ENCODE peak calls at places on chromosomes 7 and 10, in four cellular contexts. J is adrenal gland; O is psoas muscle; R is CD8-positive, alpha-beta T cell. B is an unnamed sample.

GRCh38 chr7:78198756-78199155 is 400.2 kb downstream of the PHTF2 start:
- DNase-seq in J (no peak), O (no peak), R (no peak), B (no peak)

GRCh38 chr7:27031289-27032172 is 64.3 kb downstream of the HOXA1 start:
- DNase-seq in R (no peak), O (no peak), J (no peak), B (peak; percentile 17)

GRCh38 chr10:13690281-13690825 is 103.6 kb downstream of the PRPF18 start:
- DNase-seq in J (no peak), O (no peak), R (no peak), B (no peak)

GRCh38 chr7:79452032-79452494 is 1.4 kb downstream of the MAGI2 start:
- DNase-seq in R (peak; percentile 34), O (peak; percentile 84), J (peak; percentile 95), B (no peak)

GRCh38 chr7:70741666-70742065 is 390.3 kb upstream of the GALNT17 start:
- DNase-seq in O (no peak), R (no peak), J (no peak), B (no peak)

GRCh38 chr7:45920543-45921380 is at the start of gene IGFBP3:
- DNase-seq in J (no peak), R (no peak), O (peak; percentile 63), B (peak; percentile 39)

GRCh38 chr10:123024540-123024939 is 15.7 kb downstream of the ACADSB start:
- DNase-seq in J (no peak), R (no peak), O (no peak), B (no peak)

GRCh38 chr10:19119191-19119590 is 70.6 kb downstream of the MALRD1 start:
- DNase-seq in J (no peak), O (no peak), R (no peak), B (no peak)

GRCh38 chr7:155644971-155645509 is 579 bp downstream of the RBM33 start:
- DNase-seq in O (peak; percentile 22), J (peak; percentile 54), R (peak; percentile 43), B (no peak)

GRCh38 chr7:80827238-80827633 is 91.6 kb downstream of the SEMA3C start:
- DNase-seq in R (no peak), O (no peak), J (no peak), B (no peak)

GRCh38 chr10:788796-789748 is 99.6 kb upstream of the DIP2C start:
- DNase-seq in O (no peak), R (no peak), J (peak; percentile 93), B (no peak)

GRCh38 chr10:73956476-73957338 is 41.2 kb upstream of the VCL start:
- DNase-seq in O (no peak), R (peak; percentile 42), J (peak; percentile 50), B (peak; percentile 67)

GRCh38 chr10:28684157-28684985 is 7.0 kb downstream of the BAMBI start:
- DNase-seq in O (no peak), R (no peak), J (no peak), B (no peak)

GRCh38 chr7:132933076-132933466 is 148.8 kb downstream of the CHCHD3 start:
- DNase-seq in J (no peak), R (no peak), O (no peak), B (no peak)

GRCh38 chr10:89633484-89633883 is 11.6 kb downstream of the PANK1 start:
- DNase-seq in O (no peak), R (no peak), J (no peak), B (no peak)

GRCh38 chr7:44391746-44392617 is 66.6 kb upstream of the CAMK2B start:
- DNase-seq in O (no peak), J (peak; percentile 39), R (no peak), B (no peak)

GRCh38 chr7:77691892-77692491 is 4.3 kb upstream of the RSBN1L start:
- DNase-seq in O (no peak), J (no peak), R (no peak), B (no peak)

GRCh38 chr10:92880233-92880861 is 32.0 kb downstream of the EXOC6 start:
- DNase-seq in R (no peak), O (no peak), J (no peak), B (peak; percentile 38)

GRCh38 chr7:68691261-68692216 is 906.7 kb upstream of the AUTS2 start:
- DNase-seq in J (peak; percentile 88), O (peak; percentile 44), R (no peak), B (no peak)

GRCh38 chr7:54788664-54789063 is 29.7 kb upstream of the SEC61G start:
- DNase-seq in R (no peak), O (peak; percentile 25), J (peak; percentile 68), B (peak; percentile 1)

GRCh38 chr7:3867847-3868246 is 566.8 kb downstream of the SDK1 start:
- DNase-seq in R (no peak), O (peak; percentile 23), J (no peak), B (no peak)

GRCh38 chr10:91681361-91682276 is 48.7 kb upstream of the PPP1R3C start:
- DNase-seq in J (peak; percentile 70), O (no peak), R (no peak), B (no peak)

GRCh38 chr10:75399461-75400162 is 2.0 kb downstream of the ZNF503 start:
- DNase-seq in O (peak; percentile 87), J (peak; percentile 88), R (peak; percentile 39), B (no peak)

GRCh38 chr10:112946649-112947048 is 3.4 kb upstream of the TCF7L2 start:
- DNase-seq in O (peak; percentile 18), J (no peak), R (no peak), B (no peak)

GRCh38 chr7:102432476-102433318 is 678 bp upstream of the ORAI2 start:
- DNase-seq in O (no peak), R (no peak), J (no peak), B (peak; percentile 26)

GRCh38 chr10:28382520-28383269 is 79.8 kb upstream of the MPP7 start:
- DNase-seq in R (no peak), O (no peak), J (no peak), B (no peak)

GRCh38 chr10:11354823-11355222 is 256.6 kb downstream of the USP6NL start:
- DNase-seq in O (no peak), J (no peak), R (no peak), B (no peak)
- H3K27me3 ChIP-seq in O (no peaks in the 10 kb centered on the region), J (no peaks in the 10 kb centered on the region), R (no peaks in the 10 kb centered on the region), B (no peaks in the 10 kb centered on the region)

DNA sequence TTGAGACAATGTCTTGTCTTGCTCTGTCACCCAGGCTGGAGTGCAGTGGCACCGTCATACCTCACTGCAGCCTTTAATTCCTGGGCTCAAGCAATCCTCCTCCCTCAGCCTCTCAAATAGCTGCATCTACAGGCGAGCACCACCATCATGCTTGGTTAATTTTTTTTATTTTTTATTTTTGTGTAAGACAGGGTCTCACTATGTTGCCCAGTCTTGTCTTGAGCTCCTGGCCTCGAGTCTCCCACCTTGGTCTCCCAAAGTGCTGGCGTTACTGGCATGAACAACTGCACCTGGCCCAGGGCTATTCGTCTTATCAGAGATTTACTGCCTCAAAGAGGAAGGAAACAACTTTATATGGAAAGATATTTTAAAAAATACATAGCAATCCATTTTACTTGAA is 102.8 kb upstream of the NUPR2 start:
- DNase-seq in O (no peak), R (no peak), J (no peak), B (no peak)
- H3K9me3 ChIP-seq in O (peaks cover 5% of the 10 kb centered on the region), R (no peaks in the 10 kb centered on the region), J (no peaks in the 10 kb centered on the region), B (no peaks in the 10 kb centered on the region)

GRCh38 chr7:150980663-150981062 is 2.5 kb upstream of the KCNH2 start:
- DNase-seq in O (no peak), J (no peak), R (no peak), B (no peak)

GRCh38 chr7:150983893-150984368 is 5.8 kb upstream of the KCNH2 start:
- DNase-seq in O (peak; percentile 3), J (no peak), R (peak; percentile 32), B (peak; percentile 53)

GRCh38 chr7:150982348-150982747 is 4.2 kb upstream of the KCNH2 start:
- DNase-seq in J (no peak), O (peak; percentile 12), R (no peak), B (no peak)

GRCh38 chr7:150979706-150980390 is 1.7 kb upstream of the KCNH2 start:
- DNase-seq in O (no peak), J (no peak), R (no peak), B (no peak)

GRCh38 chr7:150981644-150982043 is 3.5 kb upstream of the KCNH2 start:
- DNase-seq in R (no peak), O (no peak), J (no peak), B (no peak)
- H3K27me3 ChIP-seq in R (peaks cover 11% of the 10 kb centered on the region), O (no peaks in the 10 kb centered on the region), J (peaks cover 8% of the 10 kb centered on the region), B (peaks cover 16% of the 10 kb centered on the region)

GRCh38 chr7:157775021-157775559 is 438.3 kb downstream of the DNAJB6 start:
- DNase-seq in O (peak; percentile 6), R (no peak), J (no peak), B (no peak)
- H3K9me3 ChIP-seq in O (peaks cover 3% of the 10 kb centered on the region), R (no peaks in the 10 kb centered on the region), J (no peaks in the 10 kb centered on the region), B (no peaks in the 10 kb centered on the region)

GRCh38 chr7:22697322-22697859 is 29.6 kb upstream of the IL6 start:
- DNase-seq in R (no peak), J (no peak), O (no peak), B (no peak)
- H3K27me3 ChIP-seq in R (no peaks in the 10 kb centered on the region), J (no peaks in the 10 kb centered on the region), O (no peaks in the 10 kb centered on the region), B (no peaks in the 10 kb centered on the region)

DNA sequence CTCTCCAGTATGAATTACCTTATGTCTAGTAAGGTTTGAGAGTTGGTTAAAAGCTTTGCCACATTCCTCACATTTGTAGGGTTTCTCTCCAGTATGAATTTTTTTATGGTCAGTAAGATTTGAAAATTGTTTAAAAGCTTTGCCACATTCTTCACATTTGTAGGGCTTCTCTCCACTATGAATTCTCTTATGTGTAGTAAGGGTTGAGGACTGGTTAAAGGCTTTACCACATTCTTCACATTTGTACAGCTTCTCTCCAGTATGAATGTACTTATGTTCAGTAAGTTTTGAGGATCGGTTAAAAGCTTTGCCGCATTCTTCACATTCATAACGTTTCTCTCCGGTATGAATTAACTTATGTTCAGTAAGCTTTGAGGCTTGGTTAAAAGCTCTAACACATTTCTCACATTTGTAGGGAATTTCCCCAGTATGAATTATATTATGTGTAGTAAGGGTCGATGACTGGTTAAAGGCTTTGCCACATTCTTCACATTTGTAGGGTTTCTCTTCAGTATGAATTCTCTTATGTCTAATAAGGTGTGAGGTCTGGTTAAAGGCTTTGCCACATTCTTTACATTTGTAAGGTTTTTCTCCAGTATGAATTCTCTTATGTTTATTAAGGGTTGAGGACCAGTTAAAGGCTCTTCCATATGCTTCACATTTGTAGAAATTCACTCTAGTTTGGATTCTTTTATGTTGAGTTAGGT is 12.2 kb downstream of the ZNF117 start:
- DNase-seq in J (no peak), R (no peak), O (no peak), B (no peak)
- H3K9me3 ChIP-seq in J (peaks cover 30% of the 10 kb centered on the region), R (peaks cover 33% of the 10 kb centered on the region), O (peaks cover 68% of the 10 kb centered on the region), B (peaks cover 36% of the 10 kb centered on the region)

GRCh38 chr7:128171342-128171918 is 69.6 kb upstream of the LEP start:
- DNase-seq in O (no peak), J (no peak), R (no peak), B (no peak)

GRCh38 chr7:128174391-128174790 is 66.7 kb upstream of the LEP start:
- DNase-seq in R (no peak), J (peak; percentile 34), O (no peak), B (no peak)

GRCh38 chr7:128172963-128173362 is 68.1 kb upstream of the LEP start:
- DNase-seq in O (no peak), J (peak; percentile 34), R (no peak), B (no peak)

GRCh38 chr7:128170461-128170860 is 70.6 kb upstream of the LEP start:
- DNase-seq in O (no peak), R (no peak), J (peak; percentile 42), B (no peak)

DNA sequence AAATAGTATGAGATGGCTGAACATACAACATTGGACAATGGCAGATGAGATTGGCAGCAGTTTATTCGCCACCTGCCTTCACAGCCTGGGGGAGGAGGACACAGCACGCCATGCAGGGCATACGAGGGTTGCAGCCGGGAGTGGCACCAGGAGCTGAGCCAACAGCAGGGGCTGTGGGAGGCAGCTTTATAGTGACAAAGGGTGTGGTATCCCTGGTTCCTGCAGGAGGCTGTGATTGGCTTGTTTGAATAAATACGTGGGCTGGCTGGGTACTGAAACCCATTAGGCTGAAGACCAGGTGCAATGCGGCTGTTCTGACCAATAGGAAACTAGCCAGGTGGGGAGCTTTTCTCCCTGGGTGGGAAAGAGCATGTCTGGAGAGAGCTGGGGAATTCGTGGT is 68.9 kb upstream of the LEP start:
- DNase-seq in J (peak; percentile 48), O (no peak), R (no peak), B (no peak)
- H3K27me3 ChIP-seq in J (peaks cover 19% of the 10 kb centered on the region), O (no peaks in the 10 kb centered on the region), R (peaks cover 1% of the 10 kb centered on the region), B (peaks cover 20% of the 10 kb centered on the region)

B was measured in CD4-positive, alpha-beta memory T cell.